ENCODE peak calls at places on chromosomes 3 and 15, in six cellular contexts. Z is Peyer's patch, U is PC-9, J is cardiac fibroblast, Q is IMR-90, V is hepatocyte. K is an unnamed sample.

GRCh38 chr15:38547255-38547997 is 17.2 kb downstream of the RASGRP1 start:
- DNase-seq in U (no peak), Q (peak; percentile 70), V (no peak), Z (no peak), J (peak; percentile 77), K (no peak)

GRCh38 chr15:66862111-66862815 is 160.2 kb downstream of the SMAD6 start:
- DNase-seq in U (no peak), J (no peak), Z (peak; percentile 27), Q (no peak), V (no peak), K (no peak)

GRCh38 chr3:140771030-140771677 is 93.3 kb downstream of the TRIM42 start:
- DNase-seq in V (no peak), Q (no peak), Z (no peak), J (no peak), U (no peak), K (no peak)

GRCh38 chr15:83973816-83974215 is 261.8 kb upstream of the GOLGA6L4 start:
- DNase-seq in U (no peak), Q (peak; percentile 4), Z (no peak), J (peak; percentile 17), V (no peak), K (no peak)

GRCh38 chr3:45758871-45759270 is 37.5 kb downstream of the SLC6A20 start:
- DNase-seq in U (no peak), Z (peak; percentile 34), J (no peak), Q (no peak), V (no peak), K (no peak)

GRCh38 chr3:189914799-189915198 is 205.9 kb downstream of the P3H2 start:
- DNase-seq in Z (no peak), Q (peak; percentile 96), U (peak; percentile 51), V (no peak), J (peak; percentile 81), K (no peak)

GRCh38 chr3:29280675-29281264 is at the start of gene RBMS3:
- DNase-seq in Q (peak; percentile 97), V (peak; percentile 91), J (peak; percentile 99), Z (peak; percentile 82), U (peak; percentile 66), K (peak; percentile 70)

GRCh38 chr15:30859091-30859874 is 44.4 kb upstream of the FAN1 start:
- DNase-seq in V (peak; percentile 54), Q (peak; percentile 29), J (peak; percentile 58), Z (peak; percentile 57), U (no peak), K (peak; percentile 10)

GRCh38 chr3:152843955-152844354 is 9.0 kb downstream of the P2RY1 start:
- DNase-seq in V (peak; percentile 17), Q (no peak), Z (no peak), J (no peak), U (no peak), K (no peak)

GRCh38 chr3:161496508-161496907 is at the start of gene OTOL1:
- DNase-seq in Q (no peak), J (no peak), Z (no peak), V (no peak), U (no peak), K (no peak)

GRCh38 chr3:170063691-170064090 is 25.9 kb downstream of the GPR160 start:
- DNase-seq in V (no peak), J (no peak), Z (peak; percentile 46), U (no peak), Q (no peak), K (no peak)

GRCh38 chr15:68418611-68419161 is 13.3 kb downstream of the ITGA11 start:
- DNase-seq in U (peak; percentile 21), V (peak; percentile 71), J (peak; percentile 85), Z (no peak), Q (peak; percentile 88), K (no peak)

GRCh38 chr3:120350431-120350941 is 1.3 kb upstream of the LRRC58 start:
- DNase-seq in Q (peak; percentile 84), Z (peak; percentile 46), V (peak; percentile 22), U (peak; percentile 9), J (peak; percentile 78), K (no peak)

GRCh38 chr3:157477441-157477840 is 25.8 kb downstream of the VEPH1 start:
- DNase-seq in Q (peak; percentile 21), U (no peak), Z (no peak), V (no peak), J (no peak), K (no peak)

GRCh38 chr3:54772707-54773106 is 155.2 kb downstream of the LRTM1 start:
- DNase-seq in V (no peak), Q (no peak), J (no peak), U (no peak), Z (no peak), K (no peak)

GRCh38 chr15:78810377-78811123 is 714 bp downstream of the ADAMTS7 start:
- DNase-seq in Z (peak; percentile 55), V (peak; percentile 64), U (peak; percentile 39), Q (peak; percentile 35), J (peak; percentile 66), K (peak; percentile 69)

GRCh38 chr15:85289677-85290365 is 90.6 kb upstream of the AKAP13 start:
- DNase-seq in Z (peak; percentile 60), U (peak; percentile 42), V (peak; percentile 24), Q (peak; percentile 31), J (peak; percentile 71), K (peak; percentile 12)

GRCh38 chr3:48885753-48886152 is 12.9 kb downstream of the SLC25A20 start:
- DNase-seq in V (no peak), J (peak; percentile 14), Z (no peak), Q (no peak), U (no peak), K (no peak)

GRCh38 chr15:57472861-57473260 is 96.6 kb downstream of the CGNL1 start:
- DNase-seq in V (no peak), Z (no peak), J (no peak), U (no peak), Q (peak; percentile 21), K (no peak)

DNA sequence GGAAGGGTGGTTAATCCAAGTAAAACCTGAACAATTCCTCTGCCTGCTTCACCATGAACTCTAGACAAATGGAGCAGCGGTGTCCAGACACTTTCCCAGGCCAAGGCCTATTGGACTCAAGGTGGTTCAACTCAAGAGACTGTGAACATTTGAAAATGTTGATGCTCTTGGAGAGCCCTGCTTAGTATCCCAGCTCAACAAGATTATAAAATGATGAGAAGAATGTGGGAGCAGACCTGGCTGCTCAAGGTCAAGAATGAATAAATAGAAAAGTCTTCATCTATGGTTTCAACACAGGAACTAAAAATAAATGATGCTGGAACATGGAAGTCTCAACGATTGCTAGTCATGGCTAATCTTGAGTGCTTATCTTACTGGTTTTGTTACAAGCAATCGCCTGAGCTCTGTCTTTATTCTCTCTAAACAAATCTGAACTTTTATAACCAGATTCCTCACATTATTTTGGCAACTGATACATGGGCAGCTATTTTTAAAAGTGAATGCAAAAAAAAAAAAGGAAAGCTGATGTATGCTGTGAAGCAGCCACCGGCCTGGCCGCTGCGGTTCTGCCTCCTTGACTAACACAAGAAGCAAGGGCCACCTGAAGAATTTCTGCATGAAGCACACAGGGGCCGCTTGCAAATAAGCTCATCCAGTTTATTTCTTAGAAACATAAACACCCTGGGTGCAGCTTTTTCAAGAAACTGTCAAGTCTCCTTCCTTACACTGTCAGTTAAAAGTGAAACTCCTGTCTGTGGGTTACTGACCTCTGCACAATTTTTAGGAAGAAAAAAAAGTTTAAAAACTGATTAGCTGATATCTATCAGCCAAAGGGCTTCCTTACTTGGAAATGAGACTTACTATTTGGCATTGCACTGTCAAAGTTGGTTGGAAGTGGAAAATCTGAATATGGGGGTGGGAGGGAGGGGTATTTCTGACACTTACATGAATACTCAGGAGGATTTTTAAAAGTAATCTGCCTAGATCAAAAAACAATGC is 120.1 kb upstream of the ARHGEF3 start:
- DNase-seq in J (peak; percentile 81), U (no peak), V (peak; percentile 38), Q (peak; percentile 71), Z (no peak), K (no peak)
- TF ChIP-seq CTCF in J (no peak), U (no peak), V (no peak), Q (no peak), Z (no peak), K (no peak)

DNA sequence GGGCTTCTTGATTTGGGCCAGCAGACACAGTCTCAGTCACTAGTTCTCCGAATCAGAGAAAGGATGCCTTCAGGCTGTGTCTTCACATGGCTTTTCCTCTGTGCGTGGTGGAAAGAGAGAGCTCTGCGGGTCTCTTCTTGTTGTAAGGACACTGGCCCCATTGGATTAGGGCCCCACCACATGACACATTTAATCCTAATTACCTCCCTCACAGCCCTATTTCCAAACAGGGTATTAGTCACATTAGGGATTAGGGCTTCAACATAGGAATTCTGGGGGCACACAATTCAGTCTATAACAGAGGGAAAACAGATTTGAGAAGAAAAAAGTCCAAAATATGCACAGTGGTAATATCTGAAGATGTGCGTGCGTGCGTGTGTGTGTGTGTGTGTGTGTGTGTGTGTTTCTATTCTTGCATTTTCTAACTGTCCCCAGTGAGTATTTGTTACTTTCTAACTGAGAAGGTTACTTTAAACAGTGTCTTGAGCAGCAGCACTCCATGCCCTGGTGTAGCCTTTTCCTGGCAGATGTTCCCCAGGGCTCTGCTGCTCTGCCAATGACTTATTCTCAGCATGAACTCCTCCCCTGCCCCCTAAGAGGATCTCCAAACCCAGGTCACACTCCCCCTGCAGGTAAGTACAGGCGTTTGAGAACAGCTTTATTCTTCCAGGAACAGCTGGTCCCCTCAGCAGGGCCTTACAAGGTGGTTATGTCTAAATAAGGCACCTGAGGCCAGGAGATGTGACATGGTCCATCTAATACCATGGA is 72.9 kb downstream of the RPL39L start:
- DNase-seq in Q (peak; percentile 11), J (peak; percentile 58), U (peak; percentile 23), V (peak; percentile 46), Z (no peak), K (peak; percentile 12)
- TF ChIP-seq CTCF in Q (no peak), J (peak; percentile 28), U (peak; percentile 42), V (peak; percentile 10), Z (no peak), K (peak; percentile 13)

DNA sequence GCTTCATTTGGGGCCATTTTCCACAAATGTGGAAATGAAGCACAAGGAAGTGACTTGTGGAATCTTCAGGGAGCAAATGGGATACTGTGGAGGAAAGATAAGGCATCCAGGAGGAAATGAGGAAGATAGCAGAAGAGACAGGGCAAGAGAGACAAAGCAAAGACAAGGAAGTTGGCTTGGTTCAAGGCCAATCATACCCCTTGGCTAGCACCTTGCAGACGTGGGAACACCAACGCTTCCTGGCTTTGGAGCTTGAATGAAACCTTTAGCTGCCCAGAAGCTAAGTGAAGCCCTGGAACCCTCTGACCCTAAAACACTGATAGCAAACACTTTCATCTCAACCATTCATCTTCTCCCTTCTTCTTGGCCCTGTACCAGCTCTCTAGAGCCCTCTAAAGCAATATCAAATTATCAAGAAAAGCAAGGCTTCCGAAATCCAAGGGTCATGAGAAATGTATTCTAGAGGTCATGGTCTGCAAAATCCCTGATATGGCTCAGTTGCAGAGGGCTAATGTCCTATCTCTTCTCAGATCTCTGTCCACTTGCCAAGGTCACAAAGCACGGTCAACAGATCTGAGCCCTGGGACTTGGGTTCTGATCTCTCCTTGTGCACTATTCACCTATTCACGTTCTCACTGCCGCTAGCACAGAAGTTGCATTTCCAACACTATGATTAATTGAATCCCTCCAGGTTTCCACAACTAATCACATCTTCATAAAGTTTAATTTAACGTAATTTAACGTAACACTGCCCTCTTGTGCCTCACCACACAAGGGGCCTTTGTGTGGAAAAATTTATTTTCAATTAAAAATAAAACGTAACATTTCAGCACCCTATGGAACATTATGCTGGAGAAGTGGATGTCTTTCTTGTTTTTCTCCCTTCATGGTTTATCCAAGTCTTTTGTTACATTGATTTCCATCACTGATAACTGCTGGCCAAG is 557.6 kb upstream of the ADAMTS9 start:
- DNase-seq in Z (no peak), V (no peak), J (peak; percentile 52), Q (peak; percentile 1), U (no peak), K (no peak)
- TF ChIP-seq CTCF in Z (peak; percentile 33), V (peak; percentile 59), J (peak; percentile 34), Q (peak; percentile 24), U (peak; percentile 50), K (no peak)

GRCh38 chr15:61118885-61119284 is 110.2 kb downstream of the RORA start:
- DNase-seq in V (no peak), U (no peak), Z (no peak), Q (no peak), J (no peak), K (no peak)
- TF ChIP-seq CTCF in V (no peak), U (no peak), Z (no peak), Q (peak; percentile 3), J (no peak), K (no peak)